ENCODE peak calls at places on chromosomes 11 and 22, in nine cellular contexts. N is neural crest cell, J is nephron progenitor cell, Z is psoas muscle, T is neural progenitor cell, X is H9, G is cardiac fibroblast, U is progenitor cell of endocrine pancreas, L is left ventricle myocardium inferior. I is an unnamed sample.

GRCh38 chr11:4697583-4697982 is at the start of gene OR51E2:
- DNase-seq in X (no peak), U (no peak), J (no peak), G (peak; percentile 70), T (peak; percentile 39), N (no peak), L (no peak), Z (no peak), I (no peak)

GRCh38 chr11:7690648-7691047 is 15.6 kb downstream of the OVCH2 start:
- DNase-seq in N (no peak), U (no peak), G (peak; percentile 64), L (no peak), T (peak; percentile 16), Z (no peak), X (no peak), J (no peak), I (no peak)

GRCh38 chr11:3092603-3093141 is 35.4 kb upstream of the CARS1 start:
- DNase-seq in J (no peak), G (no peak), T (no peak), Z (no peak), L (no peak), N (no peak), U (no peak), X (no peak), I (no peak)

GRCh38 chr22:34669001-34669400 is 397.0 kb upstream of the ISX start:
- DNase-seq in N (no peak), X (no peak), Z (no peak), J (no peak), L (no peak), T (no peak), G (peak; percentile 5), U (no peak), I (no peak)

GRCh38 chr11:116808262-116809175 is 14.6 kb downstream of the APOA4 start:
- DNase-seq in X (no peak), N (no peak), G (peak; percentile 97), L (no peak), T (no peak), Z (no peak), U (no peak), J (no peak), I (no peak)

GRCh38 chr11:118485273-118485672 is 42.0 kb upstream of the TTC36 start:
- DNase-seq in X (no peak), G (peak; percentile 2), T (no peak), N (no peak), J (no peak), Z (no peak), L (no peak), U (no peak), I (no peak)

GRCh38 chr11:123409886-123410549 is 20.1 kb upstream of the GRAMD1B start:
- DNase-seq in G (no peak), U (no peak), L (no peak), N (no peak), Z (no peak), X (no peak), J (no peak), T (no peak), I (no peak)

GRCh38 chr11:36013950-36014349 is 70.1 kb downstream of the LDLRAD3 start:
- DNase-seq in G (no peak), U (no peak), J (no peak), N (no peak), T (no peak), Z (no peak), L (no peak), X (no peak), I (no peak)

GRCh38 chr11:102413497-102413896 is 39.1 kb downstream of the TMEM123 start:
- DNase-seq in T (no peak), Z (no peak), L (no peak), G (no peak), X (no peak), U (no peak), N (no peak), J (no peak), I (no peak)

GRCh38 chr11:75324189-75324588 is 27.3 kb downstream of the ARRB1 start:
- DNase-seq in L (no peak), U (no peak), N (no peak), X (no peak), Z (no peak), J (no peak), G (no peak), T (no peak), I (no peak)

GRCh38 chr11:9760180-9760550 is 96.3 kb downstream of the SWAP70 start:
- DNase-seq in T (no peak), G (peak; percentile 97), J (no peak), L (peak; percentile 95), X (no peak), N (no peak), U (no peak), Z (peak; percentile 92), I (no peak)

GRCh38 chr11:120241277-120241676 is 1.3 kb downstream of the POU2F3 start:
- DNase-seq in L (no peak), T (no peak), X (no peak), J (no peak), U (no peak), G (no peak), Z (no peak), N (no peak), I (no peak)

DNA sequence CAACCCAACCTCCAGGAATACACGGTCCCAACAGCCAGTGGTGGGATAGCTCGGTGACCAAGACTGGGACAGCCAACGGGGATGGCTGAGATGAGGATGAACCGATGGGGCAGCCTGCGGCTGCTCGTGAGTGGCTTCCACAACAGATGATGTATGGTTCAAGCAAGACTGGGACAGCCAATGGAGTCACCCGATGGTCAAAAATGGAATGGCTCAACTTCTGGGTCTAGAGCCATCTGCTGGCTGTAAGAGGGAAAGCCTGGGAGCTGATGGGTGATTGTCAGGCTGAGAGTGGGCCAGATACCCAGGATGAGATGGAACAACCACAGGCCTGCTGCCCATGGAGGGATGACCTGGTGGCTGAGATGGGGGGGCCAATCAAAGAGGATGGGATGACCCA is 35.5 kb downstream of the SYT7 start:
- DNase-seq in N (no peak), U (no peak), X (no peak), L (no peak), J (no peak), Z (no peak), T (no peak), G (peak; percentile 37), I (no peak)
- TF ChIP-seq CTCF in N (peak; percentile 51), U (peak; percentile 17), X (peak; percentile 71), L (peak; percentile 21), J (no peak), Z (no peak), T (peak; percentile 49), G (peak; percentile 62), I (no peak)

GRCh38 chr11:28701760-28702449 is 593.7 kb downstream of the METTL15 start:
- DNase-seq in N (no peak), X (no peak), G (peak; percentile 51), T (no peak), Z (no peak), U (no peak), L (no peak), J (no peak), I (no peak)

GRCh38 chr11:28702450-28702790 is 594.2 kb downstream of the METTL15 start:
- DNase-seq in N (no peak), L (no peak), Z (no peak), X (no peak), J (no peak), T (no peak), U (no peak), G (peak; percentile 56), I (no peak)

GRCh38 chr11:28696591-28696990 is 588.4 kb downstream of the METTL15 start:
- DNase-seq in U (no peak), N (no peak), J (no peak), Z (no peak), T (no peak), G (no peak), L (no peak), X (no peak), I (no peak)

GRCh38 chr11:28699701-28700100 is 591.5 kb downstream of the METTL15 start:
- DNase-seq in N (no peak), G (no peak), J (no peak), Z (no peak), L (no peak), U (no peak), X (no peak), T (no peak), I (no peak)

DNA sequence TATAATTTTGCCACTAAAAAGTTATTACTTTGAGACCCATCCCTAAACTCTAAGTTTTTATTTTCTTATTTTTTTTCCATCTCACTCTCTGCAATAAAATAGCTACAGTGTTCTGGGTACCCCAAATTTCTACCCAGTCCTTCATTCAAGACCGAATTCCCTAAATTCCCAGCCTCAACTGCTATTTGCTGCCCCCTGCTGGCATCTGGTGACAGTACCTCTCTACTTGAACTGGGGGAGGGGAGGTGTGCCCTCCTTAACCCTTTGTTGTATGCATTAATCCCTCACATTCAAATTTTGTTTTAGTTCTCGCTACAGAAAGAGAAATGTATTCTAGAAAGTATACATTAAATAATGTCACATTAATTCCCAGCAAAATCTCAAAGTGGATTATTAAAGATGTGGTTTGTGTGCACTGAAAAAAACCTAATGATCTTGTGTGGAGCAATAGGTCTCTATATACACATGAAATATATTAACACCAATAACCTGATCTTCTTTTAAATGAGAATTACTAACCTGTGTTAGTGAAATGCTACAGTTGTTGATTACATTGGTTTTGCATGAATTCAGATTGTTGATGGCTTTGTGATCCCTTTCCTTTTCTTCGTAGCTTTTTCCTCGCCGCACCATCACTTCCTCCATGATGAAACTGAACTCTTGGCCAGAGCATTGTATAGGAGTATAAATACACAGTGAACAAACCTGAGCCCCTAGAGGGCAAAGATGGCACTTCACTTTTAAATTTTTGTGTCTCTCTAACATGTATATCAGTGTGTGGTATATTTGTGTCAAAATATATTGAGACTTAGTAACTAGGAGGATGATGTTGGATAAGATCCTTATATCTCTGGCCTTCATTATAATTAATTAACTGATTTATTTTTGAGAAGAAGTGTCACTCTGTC is 590.0 kb downstream of the METTL15 start:
- DNase-seq in X (peak; percentile 64), J (peak; percentile 82), G (peak; percentile 80), Z (peak; percentile 28), L (peak; percentile 38), U (peak; percentile 54), N (peak; percentile 70), T (peak; percentile 84), I (no peak)
- TF ChIP-seq CTCF in X (peak; percentile 90), J (peak; percentile 87), G (peak; percentile 86), Z (peak; percentile 64), L (peak; percentile 83), U (peak; percentile 87), N (peak; percentile 90), T (peak; percentile 97), I (no peak)

DNA sequence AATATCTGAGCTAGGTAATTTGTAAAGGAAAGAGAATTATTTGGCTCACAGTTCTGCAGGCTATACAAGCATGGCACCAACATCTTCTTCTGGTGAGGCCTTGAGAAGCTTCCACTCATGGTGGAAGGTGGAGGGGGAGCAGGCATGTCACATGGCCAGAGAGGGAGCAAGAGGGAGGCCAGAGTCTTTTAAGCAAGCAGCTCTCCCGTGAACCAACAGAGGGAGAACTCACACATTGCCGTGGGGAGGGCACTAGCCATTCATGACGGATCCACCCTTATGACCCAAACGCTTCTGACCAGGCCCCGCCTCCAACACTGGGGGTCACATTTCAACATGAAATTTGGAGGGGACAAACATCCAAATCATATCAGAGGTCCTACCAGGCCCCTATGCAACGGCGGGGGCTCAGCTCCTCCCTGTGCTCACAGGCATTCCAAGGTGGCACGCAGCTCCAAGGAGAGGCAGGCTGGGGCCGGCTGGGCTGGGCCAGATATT is 4.6 kb downstream of the C11orf96 start:
- DNase-seq in N (no peak), X (peak; percentile 71), L (no peak), T (peak; percentile 58), G (peak; percentile 71), Z (no peak), J (peak; percentile 22), U (no peak), I (no peak)
- TF ChIP-seq CTCF in N (peak; percentile 29), X (peak; percentile 64), L (peak; percentile 40), T (peak; percentile 37), G (peak; percentile 63), Z (peak; percentile 10), J (peak; percentile 9), U (peak; percentile 34), I (no peak)

GRCh38 chr22:37274380-37274862 is 7.9 kb upstream of the CYTH4 start:
- DNase-seq in U (no peak), T (no peak), X (no peak), G (no peak), J (no peak), N (no peak), Z (peak; percentile 55), L (peak; percentile 54), I (no peak)
- TF ChIP-seq CTCF in U (no peak), T (no peak), X (no peak), G (no peak), J (no peak), N (no peak), Z (no peak), L (no peak), I (no peak)